ENCODE peak calls at places on chromosomes 4 and X, in four cellular contexts. One of them, this sample, is unnamed.

GRCh38 chr4:98314791-98315565 is 53.8 kb downstream of the RAP1GDS1 start:
- DNase-seq in activated T-helper 1 cell treated with anti-CD3 and anti-CD28 coated beads, Interleukin-2, amount 50 U/mL, for 16 hours: no peak
- DNase-seq in activated gamma-delta T cell treated with Interleukin-2 at 50 U/mL for 16 hours: no peak
- DNase-seq in NCI-H2107: no peak
- DNase-seq in this sample: peak; percentile 25

GRCh38 chr4:47482326-47482725 is 2.7 kb upstream of the ATP10D start:
- DNase-seq in activated T-helper 1 cell treated with anti-CD3 and anti-CD28 coated beads, Interleukin-2, amount 50 U/mL, for 16 hours: no peak
- DNase-seq in activated gamma-delta T cell treated with Interleukin-2 at 50 U/mL for 16 hours: no peak
- DNase-seq in NCI-H2107: no peak
- DNase-seq in this sample: peak; percentile 78

GRCh38 chr4:184250795-184251679 is 33.4 kb upstream of the ENPP6 start:
- DNase-seq in activated T-helper 1 cell treated with anti-CD3 and anti-CD28 coated beads, Interleukin-2, amount 50 U/mL, for 16 hours: no peak
- DNase-seq in activated gamma-delta T cell treated with Interleukin-2 at 50 U/mL for 16 hours: no peak
- DNase-seq in NCI-H2107: peak; percentile 21
- DNase-seq in this sample: peak; percentile 61

GRCh38 chr4:94126669-94127068 is 81.0 kb upstream of the SMARCAD1 start:
- DNase-seq in activated T-helper 1 cell treated with anti-CD3 and anti-CD28 coated beads, Interleukin-2, amount 50 U/mL, for 16 hours: no peak
- DNase-seq in activated gamma-delta T cell treated with Interleukin-2 at 50 U/mL for 16 hours: no peak
- DNase-seq in NCI-H2107: no peak
- DNase-seq in this sample: no peak

GRCh38 chr4:155964016-155964891 is 10.6 kb upstream of the CTSO start:
- DNase-seq in activated T-helper 1 cell treated with anti-CD3 and anti-CD28 coated beads, Interleukin-2, amount 50 U/mL, for 16 hours: no peak
- DNase-seq in activated gamma-delta T cell treated with Interleukin-2 at 50 U/mL for 16 hours: no peak
- DNase-seq in NCI-H2107: no peak
- DNase-seq in this sample: peak; percentile 73

GRCh38 chr4:9979101-9979815 is 42.0 kb downstream of the SLC2A9 start:
- DNase-seq in activated T-helper 1 cell treated with anti-CD3 and anti-CD28 coated beads, Interleukin-2, amount 50 U/mL, for 16 hours: no peak
- DNase-seq in activated gamma-delta T cell treated with Interleukin-2 at 50 U/mL for 16 hours: no peak
- DNase-seq in NCI-H2107: peak; percentile 2
- DNase-seq in this sample: no peak

GRCh38 chrX:47644557-47645091 is 5.7 kb downstream of the ELK1 start:
- DNase-seq in activated T-helper 1 cell treated with anti-CD3 and anti-CD28 coated beads, Interleukin-2, amount 50 U/mL, for 16 hours: no peak
- DNase-seq in activated gamma-delta T cell treated with Interleukin-2 at 50 U/mL for 16 hours: no peak
- DNase-seq in NCI-H2107: no peak
- DNase-seq in this sample: peak; percentile 47

GRCh38 chrX:153724252-153725038 is at the start of the genes ABCD1 and BCAP31:
- DNase-seq in activated T-helper 1 cell treated with anti-CD3 and anti-CD28 coated beads, Interleukin-2, amount 50 U/mL, for 16 hours: peak; percentile 81
- DNase-seq in activated gamma-delta T cell treated with Interleukin-2 at 50 U/mL for 16 hours: peak; percentile 83
- DNase-seq in NCI-H2107: peak; percentile 94
- DNase-seq in this sample: peak; percentile 75

GRCh38 chr4:45550766-45551366 is 573.0 kb downstream of the GABRG1 start:
- DNase-seq in activated T-helper 1 cell treated with anti-CD3 and anti-CD28 coated beads, Interleukin-2, amount 50 U/mL, for 16 hours: no peak
- DNase-seq in activated gamma-delta T cell treated with Interleukin-2 at 50 U/mL for 16 hours: no peak
- DNase-seq in NCI-H2107: no peak
- DNase-seq in this sample: no peak